ENCODE peak calls at places on chromosomes 3 and 15, in seven cellular contexts. X is DND-41, L is right lobe of liver, D is Peyer's patch, T is IMR-90, K is upper lobe of left lung, Q is fibroblast of mammary gland. S is an unnamed sample.

GRCh38 chr3:99953596-99953995 is 135.9 kb downstream of the CMSS1 start:
- DNase-seq in X (no peak), L (no peak), D (no peak), T (no peak), K (no peak), Q (no peak), S (no peak)

GRCh38 chr3:11651900-11652299 is 8.2 kb upstream of the VGLL4 start:
- DNase-seq in X (no peak), L (no peak), D (no peak), T (peak), K (no peak), Q (peak), S (no peak)

GRCh38 chr3:129507181-129507831 is 21.1 kb upstream of the RHO start:
- DNase-seq in X (no peak), L (no peak), D (no peak), T (no peak), K (no peak), Q (no peak), S (no peak)

GRCh38 chr15:73626072-73626471 is 7.1 kb downstream of the NPTN start:
- DNase-seq in X (no peak), L (no peak), D (no peak), T (no peak), K (no peak), Q (no peak), S (no peak)

GRCh38 chr3:152269423-152270144 is 855 bp downstream of the MBNL1 start:
- DNase-seq in X (no peak), L (no peak), D (peak), T (peak), K (no peak), Q (peak), S (peak)

GRCh38 chr3:124520970-124521369 is 209.3 kb upstream of the UMPS start:
- DNase-seq in X (no peak), L (no peak), D (no peak), T (peak), K (no peak), Q (no peak), S (no peak)

GRCh38 chr3:133490468-133491351 is 82.8 kb upstream of the CDV3 start:
- DNase-seq in X (no peak), L (no peak), D (peak), T (no peak), K (no peak), Q (no peak), S (no peak)

GRCh38 chr3:171982829-171983228 is 56.5 kb upstream of the FNDC3B start:
- DNase-seq in X (no peak), L (no peak), D (no peak), T (peak), K (no peak), Q (peak), S (no peak)

GRCh38 chr3:156605686-156606605 is 51.0 kb upstream of the SSR3 start:
- DNase-seq in X (no peak), L (peak), D (peak), T (peak), K (peak), Q (peak), S (no peak)

GRCh38 chr3:26653811-26654379 is 31.3 kb downstream of the LRRC3B start:
- DNase-seq in X (no peak), L (no peak), D (no peak), T (no peak), K (no peak), Q (no peak), S (no peak)

GRCh38 chr3:10566451-10566850 is 61.1 kb upstream of the ATP2B2 start:
- DNase-seq in X (no peak), L (no peak), D (no peak), T (no peak), K (no peak), Q (no peak), S (no peak)

GRCh38 chr3:24734019-24734418 is 239.4 kb upstream of the THRB start:
- DNase-seq in X (no peak), L (no peak), D (no peak), T (no peak), K (no peak), Q (no peak), S (no peak)

GRCh38 chr3:104291437-104291851 is 1075.3 kb upstream of the ALCAM start:
- DNase-seq in X (peak), L (no peak), D (no peak), T (no peak), K (no peak), Q (peak), S (no peak)

GRCh38 chr3:12681586-12682371 is 17.9 kb upstream of the RAF1 start:
- DNase-seq in X (no peak), L (no peak), D (no peak), T (peak), K (no peak), Q (peak), S (no peak)

GRCh38 chr3:157467165-157467564 is 30.5 kb downstream of the PTX3 start:
- DNase-seq in X (no peak), L (no peak), D (no peak), T (peak), K (no peak), Q (peak), S (no peak)

GRCh38 chr3:184332370-184333090 is 4.9 kb upstream of the FAM131A start:
- DNase-seq in X (no peak), L (no peak), D (no peak), T (peak), K (no peak), Q (peak), S (no peak)

GRCh38 chr3:24686764-24687163 is 192.1 kb upstream of the THRB start:
- DNase-seq in X (no peak), L (no peak), D (no peak), T (peak), K (no peak), Q (peak), S (no peak)

GRCh38 chr15:68368731-68369435 is 63.1 kb downstream of the ITGA11 start:
- DNase-seq in X (no peak), L (no peak), D (no peak), T (peak), K (no peak), Q (peak), S (no peak)

GRCh38 chr3:161026612-161027217 is 78.4 kb downstream of the B3GALNT1 start:
- DNase-seq in X (no peak), L (no peak), D (no peak), T (no peak), K (no peak), Q (no peak), S (no peak)

GRCh38 chr15:56619881-56620280 is 113.4 kb downstream of the ZNF280D start:
- DNase-seq in X (no peak), L (no peak), D (no peak), T (no peak), K (no peak), Q (no peak), S (no peak)

GRCh38 chr15:76058714-76059319 is 968 bp upstream of the TMEM266 start:
- DNase-seq in X (no peak), L (no peak), D (no peak), T (no peak), K (no peak), Q (peak), S (no peak)

GRCh38 chr15:36925671-36926421 is 174.5 kb downstream of the MEIS2 start:
- DNase-seq in X (no peak), L (no peak), D (no peak), T (no peak), K (no peak), Q (no peak), S (no peak)

GRCh38 chr3:142866841-142867631 is 21.8 kb downstream of the PCOLCE2 start:
- DNase-seq in X (no peak), L (no peak), D (no peak), T (no peak), K (no peak), Q (no peak), S (no peak)

GRCh38 chr15:75801859-75802593 is 41.2 kb upstream of the UBE2Q2 start:
- DNase-seq in X (peak), L (peak), D (peak), T (peak), K (peak), Q (peak), S (peak)

GRCh38 chr3:42256135-42256819 is 9.7 kb downstream of the CCK start:
- DNase-seq in X (no peak), L (no peak), D (no peak), T (peak), K (no peak), Q (peak), S (no peak)

GRCh38 chr3:3631114-3631513 is 168.1 kb upstream of the LRRN1 start:
- DNase-seq in X (no peak), L (no peak), D (no peak), T (peak), K (no peak), Q (no peak), S (no peak)

GRCh38 chr3:77467702-77468407 is 428.0 kb downstream of the ROBO2 start:
- DNase-seq in X (no peak), L (no peak), D (no peak), T (no peak), K (no peak), Q (peak), S (no peak)

GRCh38 chr3:115922681-115923347 is 299.5 kb downstream of the GAP43 start:
- DNase-seq in X (no peak), L (no peak), D (no peak), T (peak), K (no peak), Q (peak), S (no peak)

GRCh38 chr3:172520332-172520831 is 2.8 kb downstream of the TNFSF10 start:
- DNase-seq in X (peak), L (no peak), D (no peak), T (peak), K (no peak), Q (peak), S (no peak)

GRCh38 chr15:31276596-31277298 is 49.9 kb upstream of the KLF13 start:
- DNase-seq in X (peak), L (no peak), D (no peak), T (no peak), K (no peak), Q (no peak), S (no peak)

GRCh38 chr3:42503251-42503924 is 945 bp downstream of the VIPR1 start:
- DNase-seq in X (no peak), L (no peak), D (no peak), T (no peak), K (no peak), Q (no peak), S (no peak)

GRCh38 chr3:52721002-52721741 is 15.3 kb downstream of the SPCS1 start:
- DNase-seq in X (peak), L (no peak), D (no peak), T (no peak), K (no peak), Q (no peak), S (no peak)

GRCh38 chr3:165874663-165875489 is 37.7 kb upstream of the BCHE start:
- DNase-seq in X (no peak), L (no peak), D (no peak), T (no peak), K (no peak), Q (no peak), S (no peak)

GRCh38 chr3:141477224-141477623 is 9.6 kb upstream of the RASA2 start:
- DNase-seq in X (no peak), L (no peak), D (no peak), T (peak), K (no peak), Q (peak), S (no peak)

GRCh38 chr3:56590814-56591213 is 33.8 kb downstream of the CCDC66 start:
- DNase-seq in X (no peak), L (no peak), D (no peak), T (peak), K (no peak), Q (no peak), S (no peak)

GRCh38 chr15:81939604-81940440 is 106.0 kb downstream of the MEX3B start:
- DNase-seq in X (peak), L (no peak), D (no peak), T (peak), K (no peak), Q (peak), S (no peak)

GRCh38 chr15:77457619-77458265 is 37.1 kb downstream of the HMG20A start:
- DNase-seq in X (peak), L (no peak), D (no peak), T (peak), K (no peak), Q (peak), S (no peak)

GRCh38 chr3:14077310-14077709 is 47.4 kb downstream of the CHCHD4 start:
- DNase-seq in X (no peak), L (no peak), D (no peak), T (no peak), K (no peak), Q (no peak), S (no peak)
- TF ChIP-seq CTCF in X (no peak), L (no peak), D (no peak), T (no peak), K (no peak), Q (no peak), S (no peak)

DNA sequence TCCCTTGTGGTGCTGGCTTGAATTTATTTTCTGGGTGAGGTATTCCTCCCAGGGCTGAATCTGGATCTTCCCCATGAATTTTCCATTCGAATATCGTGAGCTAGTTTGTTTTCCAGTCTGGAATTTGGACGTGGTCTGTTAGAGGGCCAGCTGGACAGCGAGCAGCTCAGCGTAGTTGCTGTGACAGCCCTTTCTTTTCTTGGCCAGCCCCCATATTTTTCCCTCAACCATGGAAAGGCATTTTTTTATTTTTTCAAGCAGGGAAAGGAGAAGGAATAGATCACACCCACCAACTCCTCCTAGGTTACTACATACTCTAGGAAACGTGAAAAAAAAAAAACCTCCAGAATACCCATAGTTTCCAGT is 152.0 kb downstream of the KLHL25 start:
- DNase-seq in X (no peak), L (no peak), D (no peak), T (peak), K (no peak), Q (peak), S (no peak)
- TF ChIP-seq CTCF in X (no peak), L (no peak), D (no peak), T (no peak), K (no peak), Q (no peak), S (no peak)

GRCh38 chr3:2166552-2166951 is 67.9 kb downstream of the CNTN4 start:
- DNase-seq in X (no peak), L (no peak), D (no peak), T (no peak), K (no peak), Q (no peak), S (no peak)
- TF ChIP-seq CTCF in X (peak), L (no peak), D (peak), T (no peak), K (no peak), Q (no peak), S (no peak)

DNA sequence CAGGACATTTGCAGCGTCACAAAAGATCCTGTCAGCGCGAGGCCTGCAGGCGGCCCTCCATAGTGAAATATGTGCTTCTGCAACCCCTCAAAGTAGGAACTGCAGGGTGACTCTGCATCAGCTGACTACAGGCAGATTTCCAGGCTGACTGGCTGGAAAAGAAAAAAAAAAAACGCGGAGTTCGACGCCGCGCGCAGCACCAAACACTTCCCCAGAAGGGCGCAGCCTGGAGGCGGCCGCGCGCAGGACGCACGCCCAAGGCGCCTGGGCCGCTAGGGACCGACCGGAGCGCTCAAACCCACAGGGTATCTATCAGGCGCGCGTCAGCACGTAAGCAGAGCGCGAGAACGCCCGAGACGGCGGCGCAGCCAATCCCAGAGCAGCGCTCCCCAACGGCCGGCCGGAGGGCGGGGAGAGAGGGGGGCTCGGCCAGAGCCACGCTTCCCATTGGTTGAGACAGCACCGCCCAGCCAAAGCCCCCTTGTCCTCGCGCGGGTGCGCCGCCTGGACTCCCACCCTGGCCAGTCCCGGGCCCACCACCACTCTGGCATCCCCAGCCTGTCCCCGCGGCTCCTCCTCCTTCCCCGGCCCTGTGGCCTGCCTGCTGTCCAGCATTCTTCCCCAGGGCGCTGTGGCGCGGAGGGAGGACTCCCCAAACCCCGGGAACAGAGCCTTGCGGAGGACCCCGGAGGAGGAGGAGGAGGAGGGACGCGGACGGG is 1.0 kb downstream of the BDH1 start:
- DNase-seq in X (peak), L (peak), D (peak), T (peak), K (peak), Q (peak), S (peak)
- TF ChIP-seq CTCF in X (peak), L (peak), D (peak), T (peak), K (peak), Q (no peak), S (peak)

GRCh38 chr15:78907577-78907976 is 34.9 kb downstream of the MORF4L1 start:
- DNase-seq in X (peak), L (no peak), D (no peak), T (no peak), K (no peak), Q (no peak), S (no peak)
- TF ChIP-seq CTCF in X (peak), L (peak), D (no peak), T (peak), K (no peak), Q (peak), S (no peak)

GRCh38 chr3:55544219-55544618 is 57.1 kb upstream of the WNT5A start:
- DNase-seq in X (no peak), L (no peak), D (no peak), T (no peak), K (no peak), Q (no peak), S (no peak)

GRCh38 chr3:55551644-55552043 is 64.5 kb upstream of the WNT5A start:
- DNase-seq in X (no peak), L (no peak), D (no peak), T (no peak), K (no peak), Q (no peak), S (no peak)

GRCh38 chr3:55547086-55547666 is 60.1 kb upstream of the WNT5A start:
- DNase-seq in X (no peak), L (no peak), D (no peak), T (no peak), K (peak), Q (no peak), S (no peak)

GRCh38 chr3:55554621-55555020 is 67.5 kb upstream of the WNT5A start:
- DNase-seq in X (peak), L (no peak), D (no peak), T (no peak), K (no peak), Q (no peak), S (no peak)

GRCh38 chr3:55549172-55549571 is 62.1 kb upstream of the WNT5A start:
- DNase-seq in X (no peak), L (no peak), D (no peak), T (peak), K (no peak), Q (peak), S (no peak)
- TF ChIP-seq CTCF in X (peak), L (no peak), D (no peak), T (peak), K (no peak), Q (peak), S (peak)

DNA sequence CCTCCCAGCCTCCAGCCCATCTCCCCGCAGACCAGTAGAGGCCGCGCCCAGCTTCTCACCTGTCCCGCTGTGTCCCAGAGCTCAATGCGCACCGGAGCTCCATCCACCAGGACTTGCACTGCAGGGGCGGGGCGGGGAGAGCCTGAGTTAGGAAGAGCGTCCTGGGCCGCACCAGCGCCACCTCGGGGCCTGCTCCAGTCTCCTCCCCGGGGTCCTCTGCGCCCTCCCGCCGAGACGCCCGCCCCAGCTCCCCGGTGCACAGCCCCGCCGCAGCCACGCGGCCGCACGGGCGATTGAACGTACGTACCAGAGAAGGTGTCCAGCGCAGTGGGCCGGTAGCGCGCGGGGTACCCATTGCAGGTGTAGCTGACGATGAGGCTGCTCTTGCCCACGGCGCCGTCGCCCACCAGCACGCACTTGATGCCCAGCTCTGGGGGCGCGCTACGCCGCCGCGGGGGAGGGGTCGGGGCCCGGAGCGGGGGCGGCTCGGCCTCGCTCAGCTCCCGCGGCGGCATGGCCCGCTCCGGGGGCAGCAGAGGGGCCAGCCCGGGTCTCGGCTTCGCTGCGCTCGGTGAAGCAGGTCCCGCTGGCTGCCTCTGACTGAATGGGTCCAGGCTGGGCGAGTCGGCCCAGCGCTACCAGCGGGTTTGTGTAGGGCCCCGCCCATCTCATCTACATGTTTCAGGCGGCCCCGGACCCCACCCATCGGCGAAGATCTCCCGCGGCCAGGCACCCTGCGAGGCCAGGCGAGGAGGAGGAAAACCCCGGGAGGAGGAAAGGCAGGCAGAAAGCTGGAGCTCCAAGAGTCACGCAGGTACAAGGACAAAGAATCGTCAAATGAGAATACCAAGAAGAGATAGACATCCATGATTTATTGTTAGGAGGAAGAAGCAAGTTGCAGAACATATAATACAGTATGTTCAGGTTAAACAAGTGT is at the start of gene RHOV:
- DNase-seq in X (peak), L (peak), D (peak), T (peak), K (peak), Q (no peak), S (peak)
- TF ChIP-seq CTCF in X (peak), L (no peak), D (peak), T (peak), K (peak), Q (no peak), S (peak)

GRCh38 chr3:17894434-17895060 is 152.1 kb upstream of the TBC1D5 start:
- DNase-seq in X (peak), L (no peak), D (peak), T (peak), K (no peak), Q (peak), S (no peak)
- TF ChIP-seq CTCF in X (peak), L (no peak), D (peak), T (peak), K (no peak), Q (peak), S (peak)

GRCh38 chr3:155420869-155421486 is 127.5 kb upstream of the STRIT1 start:
- DNase-seq in X (no peak), L (no peak), D (no peak), T (no peak), K (no peak), Q (no peak), S (no peak)
- TF ChIP-seq CTCF in X (peak), L (no peak), D (no peak), T (no peak), K (no peak), Q (no peak), S (no peak)

GRCh38 chr15:66948294-66948693 is 117.1 kb upstream of the SMAD3 start:
- DNase-seq in X (no peak), L (no peak), D (no peak), T (peak), K (no peak), Q (peak), S (no peak)
- TF ChIP-seq CTCF in X (no peak), L (no peak), D (no peak), T (no peak), K (no peak), Q (no peak), S (no peak)